ENCODE peak calls at places on chromosomes 2 and 18, in nine cellular contexts. N is adrenal gland, G is IMR-90, U is esophagus squamous epithelium, Y is A549, P is stomach, Z is breast epithelium, X is K562, H is ovary. M is an unnamed sample.

GRCh38 chr18:55420665-55420964 is 167.4 kb downstream of the TCF4 start:
- DNase-seq in N (no peak), G (no peak), U (no peak), Y (no peak), P (no peak), Z (no peak), X (no peak), H (no peak), M (no peak)

GRCh38 chr2:165293439-165294420 is 54.5 kb downstream of the SCN2A start:
- DNase-seq in N (peak; percentile 64), G (peak; percentile 87), U (no peak), Y (peak; percentile 30), P (no peak), Z (peak; percentile 28), X (peak; percentile 40), H (peak; percentile 13), M (peak; percentile 80)

GRCh38 chr2:182319556-182319955 is 107.3 kb downstream of the PDE1A start:
- DNase-seq in N (no peak), G (no peak), U (no peak), Y (no peak), P (no peak), Z (no peak), X (no peak), H (no peak), M (no peak)

GRCh38 chr2:152336103-152336853 is 1.3 kb downstream of the FMNL2 start:
- DNase-seq in N (peak; percentile 77), G (peak; percentile 47), U (no peak), Y (peak; percentile 33), P (peak; percentile 58), Z (peak; percentile 34), X (no peak), H (peak; percentile 69), M (no peak)

GRCh38 chr2:64766841-64767669 is 113.3 kb upstream of the SERTAD2 start:
- DNase-seq in N (no peak), G (peak; percentile 53), U (no peak), Y (no peak), P (no peak), Z (no peak), X (no peak), H (no peak), M (peak; percentile 71)

GRCh38 chr2:237315170-237315880 is 98.6 kb downstream of the COL6A3 start:
- DNase-seq in N (peak; percentile 97), G (peak; percentile 98), U (no peak), Y (no peak), P (peak; percentile 76), Z (peak; percentile 94), X (no peak), H (peak; percentile 82), M (no peak)

GRCh38 chr2:148860037-148860436 is 15.0 kb upstream of the KIF5C start:
- DNase-seq in N (no peak), G (no peak), U (no peak), Y (no peak), P (no peak), Z (no peak), X (no peak), H (no peak), M (no peak)

GRCh38 chr2:225756198-225756597 is 356.7 kb downstream of the NYAP2 start:
- DNase-seq in N (no peak), G (no peak), U (no peak), Y (no peak), P (no peak), Z (no peak), X (no peak), H (no peak), M (no peak)

GRCh38 chr18:45785015-45785597 is 40.4 kb upstream of the SIGLEC15 start:
- DNase-seq in N (peak; percentile 63), G (peak; percentile 52), U (no peak), Y (no peak), P (no peak), Z (no peak), X (no peak), H (no peak), M (no peak)

GRCh38 chr2:53445376-53446072 is 322.1 kb upstream of the CHAC2 start:
- DNase-seq in N (no peak), G (peak; percentile 74), U (no peak), Y (no peak), P (no peak), Z (no peak), X (no peak), H (no peak), M (peak; percentile 16)

GRCh38 chr2:121570665-121571055 is 40.0 kb downstream of the RNU4ATAC start:
- DNase-seq in N (no peak), G (no peak), U (no peak), Y (no peak), P (no peak), Z (no peak), X (no peak), H (no peak), M (no peak)

GRCh38 chr2:73972846-73973245 is 11.9 kb upstream of the TET3 start:
- DNase-seq in N (no peak), G (no peak), U (no peak), Y (no peak), P (no peak), Z (no peak), X (no peak), H (no peak), M (no peak)

GRCh38 chr2:12006841-12007240 is 260.4 kb downstream of the LPIN1 start:
- DNase-seq in N (no peak), G (peak; percentile 50), U (no peak), Y (no peak), P (no peak), Z (no peak), X (no peak), H (no peak), M (no peak)

GRCh38 chr2:32289165-32290054 is 11.7 kb downstream of the YIPF4 start:
- DNase-seq in N (no peak), G (peak; percentile 86), U (no peak), Y (no peak), P (no peak), Z (no peak), X (no peak), H (no peak), M (peak; percentile 23)

GRCh38 chr2:199207011-199207410 is 250.7 kb downstream of the SATB2 start:
- DNase-seq in N (no peak), G (no peak), U (no peak), Y (no peak), P (no peak), Z (no peak), X (no peak), H (no peak), M (no peak)

GRCh38 chr18:13240060-13240725 is 21.6 kb downstream of the LDLRAD4 start:
- DNase-seq in N (peak; percentile 41), G (no peak), U (no peak), Y (no peak), P (no peak), Z (peak; percentile 7), X (no peak), H (no peak), M (no peak)

GRCh38 chr2:174623106-174623680 is 25.6 kb upstream of the WIPF1 start:
- DNase-seq in N (no peak), G (no peak), U (no peak), Y (no peak), P (no peak), Z (no peak), X (no peak), H (no peak), M (no peak)

GRCh38 chr18:21074336-21075323 is 37.0 kb downstream of the ROCK1 start:
- DNase-seq in N (no peak), G (no peak), U (no peak), Y (no peak), P (no peak), Z (no peak), X (no peak), H (no peak), M (no peak)

DNA sequence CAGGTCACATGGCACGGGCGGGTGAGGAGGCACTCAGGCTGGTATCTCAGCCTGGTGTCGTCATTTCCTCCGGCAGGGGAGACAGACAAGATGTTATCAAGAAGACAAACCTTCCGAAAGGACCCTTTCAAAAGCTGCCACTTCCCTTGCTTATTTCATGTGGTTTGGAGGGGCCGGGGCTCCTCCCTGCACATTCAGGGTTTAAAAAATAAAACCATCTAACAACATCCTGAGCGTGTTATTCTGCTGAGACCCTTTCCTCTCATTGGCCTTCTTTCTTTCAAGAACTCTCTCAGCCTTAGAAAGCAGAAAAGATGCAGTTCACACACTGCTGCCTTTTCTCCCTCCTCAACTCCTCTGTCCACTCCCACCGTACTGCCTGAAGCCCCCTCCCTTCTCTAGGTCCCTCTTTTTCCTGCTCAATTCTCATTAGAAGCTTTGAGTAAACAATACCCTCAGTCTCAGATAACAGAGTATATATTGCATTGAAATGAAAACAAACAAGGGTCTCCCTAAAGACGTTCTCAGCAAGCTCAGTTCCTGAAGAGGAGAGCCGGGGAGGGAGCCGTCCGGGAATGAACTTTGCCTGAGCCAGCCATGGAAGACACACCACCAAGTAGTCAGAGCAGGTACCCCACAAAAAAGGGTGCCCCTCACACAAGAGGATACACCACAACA is 9.8 kb downstream of the SMAD7 start:
- DNase-seq in N (peak; percentile 70), G (peak; percentile 45), U (no peak), Y (no peak), P (no peak), Z (no peak), X (no peak), H (peak; percentile 27), M (peak; percentile 10)
- TF ChIP-seq POLR2A in N (no peak), G (no peak), U (no peak), Y (no peak), P (no peak), Z (no peak), X (no peak), H (no peak), M (no peak)

GRCh38 chr2:160063266-160063665 is 851 bp upstream of the PLA2R1 start:
- DNase-seq in N (no peak), G (no peak), U (no peak), Y (no peak), P (no peak), Z (no peak), X (no peak), H (no peak), M (no peak)
- TF ChIP-seq POLR2A in N (no peak), G (no peak), U (no peak), Y (no peak), P (no peak), Z (no peak), X (no peak), H (no peak), M (no peak)

DNA sequence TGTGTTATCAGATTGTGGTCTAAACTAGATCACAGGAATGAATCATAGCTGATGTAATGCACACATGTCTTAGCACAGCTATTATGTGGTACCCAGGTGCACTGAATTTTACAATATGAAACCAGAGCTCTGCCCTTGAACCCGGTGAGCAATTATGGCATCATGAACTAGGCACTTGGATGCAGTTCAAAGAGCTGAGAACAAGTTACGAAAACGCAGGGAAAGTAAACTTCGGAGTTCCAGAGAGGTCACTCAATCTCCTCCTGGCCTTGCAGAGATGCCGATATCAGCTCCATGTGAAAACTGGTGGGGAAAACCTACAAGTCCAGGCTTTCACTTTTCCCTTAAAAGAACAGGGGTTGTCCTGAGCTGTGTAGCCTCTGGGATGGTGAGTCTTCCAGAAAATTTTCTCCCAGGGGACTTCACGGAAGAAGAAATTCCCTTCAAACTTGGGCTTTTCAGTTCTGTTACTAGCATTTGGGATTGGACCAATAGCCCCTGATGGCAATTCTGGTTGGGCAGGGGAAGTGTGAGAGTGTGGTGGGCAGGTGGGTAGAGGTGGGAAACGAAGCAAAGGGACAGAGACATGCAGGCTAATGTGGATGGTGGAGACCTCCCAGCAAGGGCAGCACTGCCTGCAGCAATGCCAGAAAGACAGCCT is 71.1 kb upstream of the SH3BP4 start:
- DNase-seq in N (peak; percentile 82), G (peak; percentile 100), U (no peak), Y (peak; percentile 33), P (peak; percentile 54), Z (no peak), X (no peak), H (peak; percentile 41), M (no peak)
- TF ChIP-seq POLR2A in N (no peak), G (peak; percentile 30), U (no peak), Y (no peak), P (no peak), Z (no peak), X (no peak), H (no peak), M (no peak)

GRCh38 chr2:15693382-15693781 is 101.7 kb downstream of the DDX1 start:
- DNase-seq in N (no peak), G (no peak), U (no peak), Y (no peak), P (no peak), Z (no peak), X (no peak), H (no peak), M (no peak)
- TF ChIP-seq POLR2A in N (no peak), G (no peak), U (no peak), Y (no peak), P (no peak), Z (no peak), X (no peak), H (no peak), M (no peak)

M was measured in erythroblast.